ENCODE peak calls at places on chromosome 1, in four cellular contexts. One of them, this sample, is unnamed.

GRCh38 chr1:234866007-234866866 is 256.3 kb upstream of the IRF2BP2 start:
- DNase-seq in HepG2: peak; percentile 81
- DNase-seq in K562: peak; percentile 98
- DNase-seq in GM12878: no peak
- DNase-seq in this sample: no peak

GRCh38 chr1:201354151-201354900 is 23.2 kb downstream of the TNNT2 start:
- DNase-seq in HepG2: no peak
- DNase-seq in K562: no peak
- DNase-seq in GM12878: no peak
- DNase-seq in this sample: no peak

GRCh38 chr1:235671992-235672391 is 22.4 kb upstream of the GNG4 start:
- DNase-seq in HepG2: no peak
- DNase-seq in K562: no peak
- DNase-seq in GM12878: no peak
- DNase-seq in this sample: no peak

GRCh38 chr1:157992031-157992568 is 1.3 kb upstream of the KIRREL1 start:
- DNase-seq in HepG2: peak; percentile 13
- DNase-seq in K562: peak; percentile 58
- DNase-seq in GM12878: no peak
- DNase-seq in this sample: peak; percentile 76

GRCh38 chr1:34164510-34165381 is at the start of gene CSMD2:
- DNase-seq in HepG2: no peak
- DNase-seq in K562: no peak
- DNase-seq in GM12878: no peak
- DNase-seq in this sample: peak; percentile 37

GRCh38 chr1:97044159-97044760 is 322.7 kb downstream of the PTBP2 start:
- DNase-seq in HepG2: no peak
- DNase-seq in K562: no peak
- DNase-seq in GM12878: no peak
- DNase-seq in this sample: no peak

GRCh38 chr1:91744973-91745648 is 140.8 kb downstream of the TGFBR3 start:
- DNase-seq in HepG2: peak; percentile 75
- DNase-seq in K562: no peak
- DNase-seq in GM12878: no peak
- DNase-seq in this sample: no peak

GRCh38 chr1:67850151-67850551 is 16.9 kb upstream of the GNG12 start:
- DNase-seq in HepG2: no peak
- DNase-seq in K562: peak; percentile 49
- DNase-seq in GM12878: no peak
- DNase-seq in this sample: peak; percentile 49

GRCh38 chr1:245153645-245154428 is 948 bp upstream of the KIF26B start:
- DNase-seq in HepG2: no peak
- DNase-seq in K562: peak; percentile 15
- DNase-seq in GM12878: no peak
- DNase-seq in this sample: no peak

GRCh38 chr1:203607169-203607873 is 19.3 kb upstream of the ATP2B4 start:
- DNase-seq in HepG2: no peak
- DNase-seq in K562: peak; percentile 74
- DNase-seq in GM12878: no peak
- DNase-seq in this sample: no peak

GRCh38 chr1:73701816-73702215 is 496.2 kb downstream of the LRRIQ3 start:
- DNase-seq in HepG2: no peak
- DNase-seq in K562: no peak
- DNase-seq in GM12878: no peak
- DNase-seq in this sample: no peak

GRCh38 chr1:35452086-35452485 is 105.1 kb downstream of the KIAA0319L start:
- DNase-seq in HepG2: no peak
- DNase-seq in K562: no peak
- DNase-seq in GM12878: no peak
- DNase-seq in this sample: no peak

GRCh38 chr1:96843196-96843595 is 121.6 kb downstream of the PTBP2 start:
- DNase-seq in HepG2: no peak
- DNase-seq in K562: no peak
- DNase-seq in GM12878: no peak
- DNase-seq in this sample: no peak

GRCh38 chr1:84862810-84863251 is 30.2 kb downstream of the LPAR3 start:
- DNase-seq in HepG2: no peak
- DNase-seq in K562: no peak
- DNase-seq in GM12878: peak; percentile 80
- DNase-seq in this sample: no peak

GRCh38 chr1:229922249-229922648 is 144.8 kb upstream of the GALNT2 start:
- DNase-seq in HepG2: no peak
- DNase-seq in K562: no peak
- DNase-seq in GM12878: no peak
- DNase-seq in this sample: no peak

GRCh38 chr1:152447484-152447883 is 33.4 kb upstream of the CRNN start:
- DNase-seq in HepG2: no peak
- DNase-seq in K562: no peak
- DNase-seq in GM12878: no peak
- DNase-seq in this sample: no peak

GRCh38 chr1:52403566-52404115 is 582 bp downstream of the ORC1 start:
- DNase-seq in HepG2: peak; percentile 45
- DNase-seq in K562: peak; percentile 91
- DNase-seq in GM12878: peak; percentile 41
- DNase-seq in this sample: peak; percentile 61

GRCh38 chr1:199161319-199161680 is 522.5 kb downstream of the PTPRC start:
- DNase-seq in HepG2: no peak
- DNase-seq in K562: no peak
- DNase-seq in GM12878: no peak
- DNase-seq in this sample: no peak

GRCh38 chr1:43880604-43881003 is 53.0 kb upstream of the ARTN start:
- DNase-seq in HepG2: no peak
- DNase-seq in K562: no peak
- DNase-seq in GM12878: no peak
- DNase-seq in this sample: no peak

GRCh38 chr1:161180643-161181042 is 3.3 kb upstream of the B4GALT3 start:
- DNase-seq in HepG2: no peak
- DNase-seq in K562: peak; percentile 62
- DNase-seq in GM12878: no peak
- DNase-seq in this sample: no peak

GRCh38 chr1:71668059-71668458 is 587.2 kb upstream of the ZRANB2 start:
- DNase-seq in HepG2: no peak
- DNase-seq in K562: no peak
- DNase-seq in GM12878: no peak
- DNase-seq in this sample: no peak

GRCh38 chr1:207007352-207008033 is 25.1 kb downstream of the C1orf116 start:
- DNase-seq in HepG2: peak; percentile 94
- DNase-seq in K562: no peak
- DNase-seq in GM12878: no peak
- DNase-seq in this sample: no peak

GRCh38 chr1:41539416-41539800 is 54.9 kb upstream of the EDN2 start:
- DNase-seq in HepG2: no peak
- DNase-seq in K562: no peak
- DNase-seq in GM12878: no peak
- DNase-seq in this sample: no peak

GRCh38 chr1:15985611-15986272 is 9.8 kb upstream of the ZBTB17 start:
- DNase-seq in HepG2: peak; percentile 24
- DNase-seq in K562: no peak
- DNase-seq in GM12878: no peak
- DNase-seq in this sample: no peak

GRCh38 chr1:61323681-61324328 is 241.4 kb downstream of the NFIA start:
- DNase-seq in HepG2: no peak
- DNase-seq in K562: peak; percentile 25
- DNase-seq in GM12878: no peak
- DNase-seq in this sample: no peak

GRCh38 chr1:180981596-180982387 is 40.9 kb downstream of the STX6 start:
- DNase-seq in HepG2: no peak
- DNase-seq in K562: no peak
- DNase-seq in GM12878: peak; percentile 47
- DNase-seq in this sample: no peak

GRCh38 chr1:226310637-226311195 is 1.8 kb upstream of the LIN9 start:
- DNase-seq in HepG2: no peak
- DNase-seq in K562: peak; percentile 23
- DNase-seq in GM12878: no peak
- DNase-seq in this sample: no peak

GRCh38 chr1:151841141-151841540 is 1.5 kb upstream of the C2CD4D start:
- DNase-seq in HepG2: peak; percentile 39
- DNase-seq in K562: no peak
- DNase-seq in GM12878: no peak
- DNase-seq in this sample: no peak

GRCh38 chr1:2644591-2645101 is 11.8 kb upstream of the MMEL1 start:
- DNase-seq in HepG2: no peak
- DNase-seq in K562: no peak
- DNase-seq in GM12878: no peak
- DNase-seq in this sample: no peak
- TF ChIP-seq FOXK2 in HepG2: no peak
- TF ChIP-seq FOXK2 in K562: no peak
- TF ChIP-seq FOXK2 in GM12878: no peak
- TF ChIP-seq FOXK2 in this sample: no peak

GRCh38 chr1:231844986-231845502 is 218.5 kb downstream of the DISC1 start:
- DNase-seq in HepG2: no peak
- DNase-seq in K562: no peak
- DNase-seq in GM12878: no peak
- DNase-seq in this sample: no peak

GRCh38 chr1:231853588-231854207 is 227.1 kb downstream of the DISC1 start:
- DNase-seq in HepG2: no peak
- DNase-seq in K562: no peak
- DNase-seq in GM12878: no peak
- DNase-seq in this sample: no peak

GRCh38 chr1:231850786-231851185 is 224.2 kb downstream of the DISC1 start:
- DNase-seq in HepG2: no peak
- DNase-seq in K562: no peak
- DNase-seq in GM12878: no peak
- DNase-seq in this sample: no peak

DNA sequence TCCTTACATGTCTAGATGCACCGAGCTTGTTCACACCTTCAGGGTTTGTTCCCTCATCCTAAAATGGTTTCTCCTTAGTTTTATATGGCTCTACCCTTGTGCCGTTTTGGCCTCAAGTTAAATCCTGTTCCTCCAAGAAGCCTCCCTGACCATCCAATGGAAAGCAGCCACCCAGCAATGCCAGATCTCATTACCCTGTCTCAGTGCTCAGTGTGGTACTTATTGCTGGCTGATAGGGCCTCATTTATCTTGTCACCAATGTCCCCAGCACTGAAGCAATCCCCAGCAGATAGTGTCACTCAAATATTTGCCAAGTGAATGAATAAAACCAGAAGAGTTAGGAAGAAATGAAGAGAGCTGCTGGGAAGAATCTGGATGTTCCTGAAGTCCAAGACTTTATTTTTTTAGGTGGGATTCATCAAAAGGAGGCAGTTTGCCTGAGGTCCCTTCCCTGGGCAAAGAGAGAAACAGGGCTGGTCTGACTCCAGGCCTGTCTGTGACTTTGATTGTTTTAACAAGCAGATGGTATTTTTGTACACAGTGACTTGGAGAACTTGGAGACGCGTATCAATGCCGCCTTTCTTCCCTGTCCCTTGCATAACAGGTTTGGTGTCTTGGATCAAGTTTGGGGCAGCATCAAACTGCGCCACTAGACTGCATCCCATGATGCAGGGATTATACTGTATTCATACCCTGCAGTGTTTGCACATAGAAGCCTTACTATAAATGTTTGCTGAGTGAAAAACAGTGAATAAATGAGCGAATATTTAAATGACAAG is 221.2 kb downstream of the DISC1 start:
- DNase-seq in HepG2: no peak
- DNase-seq in K562: no peak
- DNase-seq in GM12878: no peak
- DNase-seq in this sample: no peak
- TF ChIP-seq BHLHE40 in HepG2: no peak
- TF ChIP-seq BHLHE40 in K562: no peak
- TF ChIP-seq BHLHE40 in GM12878: no peak
- TF ChIP-seq BHLHE40 in this sample: no peak

DNA sequence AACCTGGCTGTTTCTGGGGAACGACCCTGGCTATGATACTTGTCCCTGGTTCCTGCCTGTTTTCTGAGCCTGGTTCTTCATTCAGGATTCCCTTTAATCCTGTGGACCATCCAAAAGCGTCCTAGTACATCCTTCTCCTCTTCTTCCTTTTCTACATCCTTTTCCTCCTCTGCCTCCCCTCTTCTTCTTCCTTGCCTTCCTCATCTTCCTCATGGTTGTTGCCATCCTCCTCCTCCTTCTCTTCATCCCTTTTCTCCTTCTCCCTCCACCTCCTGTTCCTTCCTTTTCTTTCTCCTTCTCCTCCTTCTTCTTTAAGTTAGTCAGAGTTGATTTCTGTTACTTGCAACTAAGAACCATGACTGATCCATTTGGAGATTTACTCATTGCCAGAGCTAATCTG is 197.8 kb downstream of the FOXD2 start:
- DNase-seq in HepG2: no peak
- DNase-seq in K562: no peak
- DNase-seq in GM12878: no peak
- DNase-seq in this sample: no peak
- TF ChIP-seq FOXK2 in HepG2: no peak
- TF ChIP-seq FOXK2 in K562: no peak
- TF ChIP-seq FOXK2 in GM12878: no peak
- TF ChIP-seq FOXK2 in this sample: no peak

DNA sequence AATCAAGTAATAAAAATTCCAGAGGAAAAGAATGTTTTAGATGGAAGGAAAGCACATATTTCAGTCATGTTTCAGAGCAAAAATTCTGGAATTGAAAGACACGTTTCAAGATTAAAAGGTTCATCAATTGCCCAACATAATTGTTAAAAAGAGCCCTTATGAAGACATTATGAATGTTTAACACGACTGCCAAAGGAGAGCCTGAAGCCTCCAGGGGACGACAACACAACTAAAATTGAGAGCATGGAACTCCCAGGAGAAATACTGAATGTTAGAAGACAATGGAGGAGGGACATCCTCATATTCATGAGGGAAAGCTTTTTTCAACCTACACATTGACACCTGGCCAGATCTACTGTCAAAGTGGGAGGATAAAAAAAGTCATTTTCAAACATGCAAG is 16.0 kb downstream of the OR2T11 start:
- DNase-seq in HepG2: peak; percentile 52
- DNase-seq in K562: peak; percentile 39
- DNase-seq in GM12878: no peak
- DNase-seq in this sample: peak; percentile 16
- TF ChIP-seq BHLHE40 in HepG2: no peak
- TF ChIP-seq BHLHE40 in K562: no peak
- TF ChIP-seq BHLHE40 in GM12878: no peak
- TF ChIP-seq BHLHE40 in this sample: no peak